ENCODE peak calls at places on chromosomes 1 and 21, in four cellular contexts. H is H1, N is esophagus muscularis mucosa, A is breast epithelium. X is an unnamed sample.

GRCh38 chr1:53369761-53370160 is 41.9 kb upstream of the LRP8 start:
- DNase-seq in H (no peak), N (peak; percentile 85), A (no peak), X (no peak)

GRCh38 chr1:10694274-10694632 is 102.2 kb downstream of the CASZ1 start:
- DNase-seq in H (no peak), N (no peak), A (no peak), X (peak; percentile 8)

GRCh38 chr1:50110656-50111055 is 1.9 kb downstream of the ELAVL4 start:
- DNase-seq in H (no peak), N (no peak), A (no peak), X (no peak)

GRCh38 chr21:31564439-31564838 is 95.1 kb upstream of the SOD1 start:
- DNase-seq in H (no peak), N (no peak), A (no peak), X (no peak)

GRCh38 chr1:17422461-17422860 is 17.0 kb downstream of the RCC2 start:
- DNase-seq in H (no peak), N (no peak), A (no peak), X (no peak)

GRCh38 chr1:31483012-31483946 is 70.3 kb downstream of the SERINC2 start:
- DNase-seq in H (no peak), N (no peak), A (no peak), X (peak; percentile 98)

GRCh38 chr21:31732891-31733520 is 1.1 kb upstream of the SCAF4 start:
- DNase-seq in H (no peak), N (no peak), A (no peak), X (no peak)

GRCh38 chr21:34942911-34943310 is 106.2 kb downstream of the RUNX1 start:
- DNase-seq in H (no peak), N (no peak), A (no peak), X (no peak)

GRCh38 chr1:98325646-98326441 is 335.7 kb upstream of the SNX7 start:
- DNase-seq in H (no peak), N (no peak), A (no peak), X (no peak)

GRCh38 chr21:31920275-31920674 is 47.5 kb downstream of the HUNK start:
- DNase-seq in H (no peak), N (no peak), A (no peak), X (no peak)

GRCh38 chr1:241269116-241269515 is 87.9 kb downstream of the RGS7 start:
- DNase-seq in H (no peak), N (no peak), A (no peak), X (no peak)

GRCh38 chr1:214615111-214615510 is 12.1 kb downstream of the CENPF start:
- DNase-seq in H (no peak), N (no peak), A (no peak), X (no peak)

GRCh38 chr1:11735531-11735853 is 444 bp upstream of the AGTRAP start:
- DNase-seq in H (no peak), N (no peak), A (no peak), X (no peak)

GRCh38 chr1:223208164-223209075 is 65.4 kb upstream of the TLR5 start:
- DNase-seq in H (no peak), N (no peak), A (no peak), X (no peak)

GRCh38 chr1:71170925-71171324 is 90.1 kb upstream of the ZRANB2 start:
- DNase-seq in H (no peak), N (no peak), A (no peak), X (no peak)

GRCh38 chr1:235207202-235207565 is 46.1 kb upstream of the RBM34 start:
- DNase-seq in H (no peak), N (no peak), A (no peak), X (no peak)

GRCh38 chr1:187067160-187067559 is 238.4 kb downstream of the PLA2G4A start:
- DNase-seq in H (no peak), N (no peak), A (no peak), X (no peak)

GRCh38 chr21:41280115-41280919 is 36.3 kb upstream of the FAM3B start:
- DNase-seq in H (no peak), N (peak; percentile 74), A (no peak), X (no peak)

GRCh38 chr21:41282412-41282811 is 34.2 kb upstream of the FAM3B start:
- DNase-seq in H (no peak), N (no peak), A (no peak), X (no peak)

DNA sequence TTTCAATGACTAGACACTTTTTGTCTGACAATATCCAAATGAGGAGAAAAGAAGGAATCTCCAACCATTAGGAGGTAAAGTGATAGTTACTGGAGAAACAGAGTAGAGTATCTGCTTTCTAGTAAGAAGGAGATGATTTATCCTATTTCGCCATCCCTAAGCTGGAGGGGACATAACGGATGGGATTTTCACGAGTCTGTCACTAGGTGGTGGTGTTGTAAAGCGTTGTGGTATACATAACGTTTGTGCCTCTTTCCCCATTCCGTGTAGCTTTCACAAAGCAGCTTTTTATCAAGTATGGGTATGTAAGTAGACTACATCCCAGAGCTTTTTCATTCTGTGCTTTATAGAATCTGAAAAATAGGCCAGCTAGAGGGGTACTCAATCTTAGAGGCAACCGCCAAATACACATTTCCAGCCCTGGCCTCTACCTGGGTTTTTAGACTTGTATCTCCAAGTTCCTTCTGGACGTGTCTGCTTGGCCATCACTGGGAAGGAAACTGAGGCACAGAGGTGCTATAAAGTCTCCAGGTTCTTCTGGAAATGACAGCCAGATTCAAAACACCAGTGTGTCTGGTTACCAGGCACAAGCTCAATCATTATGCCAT is 33.3 kb upstream of the FAM3B start:
- DNase-seq in H (no peak), N (peak; percentile 91), A (no peak), X (peak; percentile 71)
- TF ChIP-seq POLR2AphosphoS5 in H (no peak), N (no peak), A (peak; percentile 48), X (no peak)

DNA sequence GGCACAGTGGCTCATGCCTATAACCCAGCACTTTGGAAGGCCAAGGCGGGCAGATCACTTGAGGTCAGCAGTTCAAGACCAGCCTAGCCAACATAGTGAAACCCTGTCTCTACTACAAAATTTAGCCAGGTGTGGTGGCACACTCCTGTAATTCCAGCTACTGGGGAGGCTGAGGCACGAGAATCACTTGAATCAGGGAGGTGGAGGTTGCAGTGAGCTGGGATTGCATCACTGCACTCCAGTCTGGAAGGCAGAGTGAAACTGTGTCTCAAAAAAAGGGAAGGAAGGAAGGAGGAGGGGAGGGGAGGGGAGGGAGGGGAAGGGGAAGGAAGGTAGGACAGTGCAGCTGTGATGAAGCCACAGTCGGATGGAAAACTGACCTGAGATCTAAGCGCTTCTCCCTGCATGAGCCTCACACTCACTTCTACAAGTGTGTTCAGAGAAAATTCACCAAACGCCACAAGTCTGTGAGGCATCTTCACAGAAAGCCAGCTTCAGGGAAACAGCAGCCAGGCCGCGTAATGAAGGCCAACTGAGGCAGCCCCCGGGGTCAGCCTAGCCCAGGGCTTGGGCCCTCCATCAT is 22.0 kb upstream of the FHAD1 start:
- DNase-seq in H (no peak), N (no peak), A (no peak), X (no peak)
- H3K27ac ChIP-seq in H (no peak overlapping the region), N (no peak overlapping the region), A (no peak overlapping the region), X (no peak overlapping the region)

DNA sequence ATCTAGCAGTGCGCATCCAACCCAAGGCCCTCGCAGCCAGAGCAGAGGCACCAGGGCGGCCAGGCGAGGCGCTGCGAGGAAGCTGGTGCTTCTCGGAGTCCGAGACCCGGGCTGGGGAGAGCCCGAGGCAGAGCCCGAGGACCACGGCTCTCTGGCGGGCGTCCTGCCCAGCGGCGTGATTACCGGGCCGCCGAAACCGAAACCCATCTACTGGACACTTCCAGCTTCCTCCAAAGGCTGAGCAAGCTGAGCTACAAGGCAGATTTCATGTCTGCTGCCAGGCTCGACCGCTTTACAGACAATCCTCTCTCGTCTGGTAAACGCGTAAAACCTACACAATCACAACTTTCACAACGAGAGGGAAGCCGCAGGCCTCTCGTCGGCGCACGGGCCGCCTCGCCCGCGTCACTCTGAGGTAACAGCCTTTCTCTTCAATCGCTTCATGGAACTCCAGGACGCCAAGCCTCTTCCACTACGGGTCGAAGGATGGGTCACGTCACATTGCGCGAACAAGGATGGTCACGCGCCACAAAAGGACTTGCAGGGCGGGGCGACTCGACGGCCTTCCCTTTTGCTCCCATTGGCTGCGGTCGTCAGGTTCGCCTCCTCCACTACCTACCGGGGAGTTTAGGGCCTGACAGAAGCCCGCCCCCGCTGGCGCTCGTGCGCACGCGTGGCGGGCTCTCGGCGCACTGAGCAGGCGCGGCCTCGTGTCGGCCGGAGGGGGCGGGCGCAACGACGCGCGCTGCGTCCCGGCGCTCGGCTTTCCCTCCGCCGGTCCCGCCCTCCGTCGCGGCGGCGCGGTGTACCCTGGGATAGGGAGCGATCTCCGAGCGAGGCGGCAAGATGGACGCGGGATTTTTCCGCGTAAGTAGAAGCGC is at the start of gene SRRM1:
- DNase-seq in H (peak; percentile 99), N (peak; percentile 100), A (peak; percentile 99), X (peak; percentile 100)
- TF ChIP-seq POLR2AphosphoS5 in H (peak; percentile 94), N (peak; percentile 100), A (peak; percentile 100), X (peak; percentile 94)

DNA sequence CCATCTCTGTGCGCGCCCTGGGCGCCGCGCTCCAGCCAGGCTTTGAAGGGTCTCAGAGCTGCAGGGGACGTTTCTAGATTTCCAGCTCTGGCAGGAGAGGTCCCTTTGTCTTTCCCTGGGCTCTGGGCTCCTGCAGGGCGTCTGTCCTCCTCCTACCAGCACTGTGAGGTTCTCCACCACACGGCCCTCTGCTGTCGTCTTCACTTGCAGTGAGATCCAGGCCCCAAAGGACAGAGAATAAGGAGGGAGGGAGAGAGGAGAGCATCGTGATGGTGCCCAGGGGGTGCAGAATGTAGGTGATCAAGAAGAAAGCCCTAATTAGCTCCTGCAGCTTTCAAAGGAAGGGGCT is 4.1 kb upstream of the GNB1 start:
- DNase-seq in H (no peak), N (no peak), A (no peak), X (no peak)
- H3K27ac ChIP-seq in H (no peak overlapping the region), N (no peak overlapping the region), A (no peak overlapping the region), X (no peak overlapping the region)

DNA sequence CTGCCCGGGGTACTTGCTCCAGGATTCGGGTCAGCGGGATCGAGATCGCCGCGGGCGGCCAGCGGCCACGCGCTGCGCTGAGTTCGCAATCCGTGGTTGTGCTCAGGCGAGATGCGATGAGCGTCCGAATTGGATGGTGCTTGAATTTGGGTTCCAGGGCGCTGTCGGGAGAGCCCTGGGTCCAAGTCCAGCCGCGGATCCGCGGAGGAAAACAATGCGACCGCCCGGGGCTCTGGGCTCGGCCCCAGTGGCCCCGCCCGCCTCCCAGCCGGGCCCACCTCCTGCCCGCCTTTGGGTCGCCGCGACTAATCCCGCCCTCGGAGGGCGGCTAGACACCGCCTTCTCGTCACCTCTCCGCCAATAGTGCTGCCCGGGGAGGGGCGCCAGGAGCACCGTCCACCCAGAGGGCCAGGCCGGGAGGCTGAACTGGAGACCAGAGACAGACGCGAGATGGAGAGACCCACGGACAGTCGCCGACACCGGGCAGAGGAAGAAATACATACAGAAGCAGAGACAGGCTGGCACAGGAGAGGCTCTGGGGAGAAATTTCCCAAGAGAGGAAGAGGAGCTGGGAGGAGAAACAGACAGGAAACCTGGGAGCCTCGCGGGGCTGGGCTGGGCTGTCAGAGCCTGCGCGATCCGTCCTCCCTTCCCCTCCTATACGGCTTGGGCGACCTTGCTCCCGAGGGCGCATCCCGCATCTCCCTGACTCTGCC is at the start of gene SEMA6C:
- DNase-seq in H (no peak), N (peak; percentile 96), A (peak; percentile 91), X (peak; percentile 82)
- TF ChIP-seq POLR2AphosphoS5 in H (no peak), N (peak; percentile 92), A (peak; percentile 75), X (no peak)

DNA sequence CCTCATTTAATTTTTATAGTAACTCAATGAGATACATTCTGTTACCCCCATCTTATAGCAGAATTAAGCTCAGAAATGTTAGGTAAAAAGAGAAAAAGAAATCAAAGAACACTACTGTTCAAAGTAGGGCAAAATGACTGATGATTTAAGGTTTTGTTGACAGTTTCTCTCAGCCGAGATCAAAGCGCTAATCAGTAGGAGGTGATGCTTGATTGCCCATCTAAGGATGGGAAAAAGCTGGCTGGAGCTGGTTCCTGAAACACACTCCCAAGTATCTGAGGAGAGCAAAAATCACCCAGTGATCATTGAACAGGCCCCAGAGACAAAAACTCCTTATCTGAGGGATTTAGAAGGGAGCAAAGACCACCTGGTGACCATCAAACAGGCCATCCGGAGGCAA is 64.5 kb upstream of the CSF1 start:
- DNase-seq in H (no peak), N (no peak), A (no peak), X (no peak)
- H3K27ac ChIP-seq in H (no peak overlapping the region), N (no peak overlapping the region), A (no peak overlapping the region), X (no peak overlapping the region)

GRCh38 chr1:247448107-247448778 is 9.7 kb downstream of the OR2B11 start:
- DNase-seq in H (peak; percentile 23), N (no peak), A (peak; percentile 65), X (no peak)
- TF ChIP-seq POLR2AphosphoS5 in H (peak; percentile 49), N (peak; percentile 23), A (peak; percentile 34), X (no peak)

X was measured in HL-60.